ENCODE peak calls at places on chromosome 21, in six cellular contexts. E is mesenchymal stem cell, Z is H9, W is IMR-90, R is neuronal stem cell, J is H1. O is an unnamed sample.

GRCh38 chr21:42665026-42665425 is 11.6 kb downstream of the PDE9A start:
- DNase-seq in E (no peak), R (no peak), J (no peak), W (no peak), Z (no peak), O (no peak)

GRCh38 chr21:39674794-39675193 is 62.1 kb downstream of the B3GALT5 start:
- DNase-seq in J (no peak), E (no peak), Z (peak), W (no peak), R (no peak), O (no peak)

GRCh38 chr21:25717491-25718139 is 17.1 kb downstream of the ATP5PF start:
- DNase-seq in R (no peak), E (peak), J (no peak), Z (no peak), W (peak), O (no peak)

GRCh38 chr21:39087238-39087975 is 95.8 kb downstream of the PSMG1 start:
- DNase-seq in R (peak), J (no peak), W (no peak), Z (no peak), E (no peak), O (no peak)

GRCh38 chr21:24941316-24942185 is 665.7 kb downstream of the MRPL39 start:
- DNase-seq in E (no peak), W (no peak), R (no peak), Z (no peak), J (no peak), O (no peak)

GRCh38 chr21:42218836-42219605 is at the start of gene ABCG1:
- DNase-seq in E (no peak), Z (peak), W (peak), R (peak), J (no peak), O (peak)

GRCh38 chr21:42654179-42654912 is 925 bp downstream of the PDE9A start:
- DNase-seq in Z (no peak), J (no peak), E (peak), W (no peak), R (peak), O (no peak)

GRCh38 chr21:16608209-16608830 is 878.5 kb downstream of the USP25 start:
- DNase-seq in R (no peak), E (no peak), Z (no peak), W (no peak), J (no peak), O (no peak)

GRCh38 chr21:16773206-16773605 is 739.6 kb upstream of the CXADR start:
- DNase-seq in Z (no peak), W (peak), E (peak), R (no peak), J (no peak), O (peak)

GRCh38 chr21:42505090-42505726 is 8.4 kb upstream of the SLC37A1 start:
- DNase-seq in R (no peak), E (no peak), Z (no peak), W (no peak), J (no peak), O (no peak)

GRCh38 chr21:22468893-22469292 is 1470.7 kb downstream of the NCAM2 start:
- DNase-seq in J (no peak), Z (no peak), R (no peak), E (no peak), W (no peak), O (no peak)

GRCh38 chr21:26405735-26406361 is 167.2 kb downstream of the CYYR1 start:
- DNase-seq in W (peak), Z (peak), J (no peak), R (no peak), E (peak), O (peak)

GRCh38 chr21:41779659-41780058 is 12.8 kb upstream of the RIPK4 start:
- DNase-seq in Z (no peak), E (no peak), J (no peak), R (no peak), W (no peak), O (peak)

GRCh38 chr21:36171741-36172331 is 15.2 kb downstream of the DOP1B start:
- DNase-seq in E (no peak), R (no peak), W (peak), J (no peak), Z (peak), O (peak)

GRCh38 chr21:34886554-34887385 is 162.3 kb downstream of the RUNX1 start:
- DNase-seq in E (peak), J (no peak), Z (peak), W (no peak), R (no peak), O (peak)

GRCh38 chr21:41750051-41750450 is 16.8 kb downstream of the RIPK4 start:
- DNase-seq in Z (no peak), R (no peak), E (no peak), W (peak), J (no peak), O (no peak)

GRCh38 chr21:41258617-41259016 is 58.0 kb upstream of the FAM3B start:
- DNase-seq in Z (no peak), W (peak), R (no peak), E (no peak), J (no peak), O (no peak)

GRCh38 chr21:16070207-16070651 is 340.4 kb downstream of the USP25 start:
- DNase-seq in R (no peak), J (no peak), W (no peak), Z (no peak), E (no peak), O (no peak)

GRCh38 chr21:29366532-29366931 is 67.8 kb downstream of the BACH1 start:
- DNase-seq in E (no peak), R (no peak), J (no peak), Z (no peak), W (no peak), O (no peak)

GRCh38 chr21:17554619-17555472 is 42.0 kb downstream of the CXADR start:
- DNase-seq in W (peak), Z (no peak), E (no peak), J (no peak), R (peak), O (peak)

GRCh38 chr21:35563885-35564451 is 496.4 kb downstream of the SETD4 start:
- DNase-seq in R (no peak), E (peak), W (peak), Z (no peak), J (no peak), O (peak)

GRCh38 chr21:42454221-42454570 is 41.8 kb downstream of the RSPH1 start:
- DNase-seq in W (no peak), Z (no peak), J (no peak), R (no peak), E (no peak), O (no peak)

GRCh38 chr21:34612557-34612956 is 2.4 kb downstream of the RCAN1 start:
- DNase-seq in J (no peak), R (no peak), E (no peak), Z (no peak), W (no peak), O (no peak)

GRCh38 chr21:34911360-34911759 is 137.7 kb downstream of the RUNX1 start:
- DNase-seq in W (no peak), J (no peak), Z (no peak), R (no peak), E (no peak), O (no peak)

GRCh38 chr21:37828515-37828914 is 87.7 kb downstream of the KCNJ6 start:
- DNase-seq in Z (no peak), E (no peak), J (no peak), W (no peak), R (no peak), O (no peak)

GRCh38 chr21:18041012-18041411 is 203.6 kb upstream of the CHODL start:
- DNase-seq in Z (peak), W (no peak), J (no peak), R (no peak), E (peak), O (no peak)

GRCh38 chr21:39048064-39048463 is 135.2 kb downstream of the PSMG1 start:
- DNase-seq in Z (peak), J (no peak), R (peak), W (peak), E (peak), O (peak)

GRCh38 chr21:21163904-21164303 is 165.7 kb downstream of the NCAM2 start:
- DNase-seq in E (peak), R (peak), Z (no peak), J (no peak), W (peak), O (peak)

GRCh38 chr21:41603476-41603875 is 95.5 kb upstream of the TMPRSS2 start:
- DNase-seq in J (no peak), W (no peak), Z (no peak), E (no peak), R (no peak), O (no peak)

GRCh38 chr21:37367758-37368535 is 1.4 kb downstream of the DYRK1A start:
- DNase-seq in W (peak), J (no peak), Z (no peak), R (no peak), E (peak), O (peak)

GRCh38 chr21:40019076-40019475 is 151.8 kb downstream of the PCP4 start:
- DNase-seq in Z (no peak), R (no peak), E (no peak), J (no peak), W (no peak), O (no peak)

GRCh38 chr21:44010429-44010828 is 1.7 kb upstream of the TRAPPC10 start:
- DNase-seq in E (no peak), J (no peak), Z (peak), W (no peak), R (no peak), O (no peak)

GRCh38 chr21:44013380-44014088 is 1.4 kb downstream of the TRAPPC10 start:
- DNase-seq in Z (no peak), W (peak), R (no peak), J (no peak), E (peak), O (peak)

GRCh38 chr21:44011774-44012473 is at the start of gene TRAPPC10:
- DNase-seq in R (peak), Z (peak), J (no peak), W (peak), E (peak), O (peak)

GRCh38 chr21:44012474-44013379 is 618 bp downstream of the TRAPPC10 start:
- DNase-seq in J (no peak), Z (peak), W (peak), R (peak), E (peak), O (peak)

DNA sequence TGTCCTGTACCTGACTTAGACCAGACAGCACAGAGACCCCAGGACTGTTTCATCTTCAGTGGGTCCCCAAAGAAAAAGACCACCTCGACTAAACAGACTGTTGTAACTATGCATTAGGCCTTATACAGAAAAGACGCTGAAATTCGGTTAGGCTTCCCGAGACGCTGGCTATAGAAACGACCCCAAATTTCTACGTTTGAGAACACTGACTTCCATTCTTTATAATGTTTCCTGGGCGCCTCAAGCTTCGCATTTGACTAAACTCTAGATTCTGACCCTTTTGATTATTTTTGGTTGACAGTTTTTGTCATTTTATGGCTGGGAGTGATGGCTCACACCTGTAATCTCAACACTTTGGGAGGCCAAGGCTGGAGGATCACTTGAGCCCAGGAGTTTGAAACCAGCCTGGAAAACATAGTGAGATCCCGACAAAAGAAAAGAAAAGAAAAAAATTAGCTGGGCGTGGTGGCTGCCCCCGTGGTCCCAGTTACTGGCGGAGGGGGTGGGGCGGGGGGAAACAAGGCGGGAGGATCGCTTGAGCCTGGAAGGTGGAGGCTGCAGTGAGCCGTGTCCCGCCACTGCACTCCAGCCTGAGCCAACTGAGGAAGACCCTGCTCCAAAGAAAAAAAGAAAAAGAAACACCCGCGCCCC is 861 bp upstream of the TRAPPC10 start:
- DNase-seq in Z (peak), E (no peak), W (no peak), R (no peak), J (no peak), O (no peak)
- H3K9ac ChIP-seq in Z (peak), E (peak), W (peak), R (no peak), J (peak), O (peak)

GRCh38 chr21:33291686-33292085 is 25.5 kb downstream of the IL10RB start:
- DNase-seq in W (no peak), Z (no peak), R (no peak), J (no peak), E (no peak), O (no peak)

GRCh38 chr21:33290441-33290840 is 24.3 kb downstream of the IL10RB start:
- DNase-seq in J (no peak), W (no peak), R (no peak), Z (no peak), E (no peak), O (no peak)

GRCh38 chr21:33293811-33294216 is 27.6 kb downstream of the IL10RB start:
- DNase-seq in J (no peak), W (no peak), E (no peak), Z (no peak), R (no peak), O (no peak)

GRCh38 chr21:33293136-33293535 is 27.0 kb downstream of the IL10RB start:
- DNase-seq in R (no peak), E (no peak), Z (no peak), J (no peak), W (no peak), O (no peak)

GRCh38 chr21:33292724-33293123 is 26.6 kb downstream of the IL10RB start:
- DNase-seq in E (no peak), W (no peak), J (no peak), Z (no peak), R (no peak), O (no peak)
- H4K91ac ChIP-seq in E (no peak), W (no peak), J (no peak), Z (no peak), R (no peak), O (no peak)

GRCh38 chr21:45893166-45894106 is 88.1 kb upstream of the COL6A1 start:
- DNase-seq in J (no peak), Z (no peak), W (no peak), E (no peak), R (no peak), O (no peak)
- H3K9ac ChIP-seq in J (no peak), Z (no peak), W (no peak), E (peak), R (peak), O (no peak)

GRCh38 chr21:30518876-30519275 is 16.9 kb upstream of the KRTAP19-5 start:
- DNase-seq in Z (no peak), J (no peak), R (no peak), E (no peak), W (no peak), O (no peak)
- H4K91ac ChIP-seq in Z (no peak), J (no peak), R (no peak), E (no peak), W (no peak), O (no peak)

O was measured in trophoblast cell.